ENCODE peak calls at places on chromosomes 7 and 10, in five cellular contexts. S, Q, I, G and O are unnamed samples.

GRCh38 chr7:80313067-80313626 is 178.5 kb downstream of the GNAI1 start:
- DNase-seq in S (no peak), Q (no peak), I (no peak), G (no peak), O (no peak)

GRCh38 chr10:30155401-30155800 is 96.0 kb upstream of the JCAD start:
- DNase-seq in S (no peak), Q (no peak), I (no peak), G (no peak), O (peak)

GRCh38 chr10:91227576-91227975 is 7.1 kb downstream of the PCGF5 start:
- DNase-seq in S (no peak), Q (no peak), I (no peak), G (no peak), O (no peak)

GRCh38 chr7:756928-757560 is 30.0 kb upstream of the PRKAR1B start:
- DNase-seq in S (no peak), Q (no peak), I (no peak), G (no peak), O (no peak)

GRCh38 chr10:373015-373414 is 237.8 kb downstream of the ZMYND11 start:
- DNase-seq in S (no peak), Q (no peak), I (peak), G (peak), O (peak)

GRCh38 chr7:883029-884021 is 7.0 kb downstream of the GET4 start:
- DNase-seq in S (no peak), Q (no peak), I (no peak), G (no peak), O (no peak)

GRCh38 chr10:29646238-29646902 is 11.6 kb upstream of the SVIL start:
- DNase-seq in S (no peak), Q (no peak), I (no peak), G (no peak), O (peak)

GRCh38 chr10:131638481-131639278 is 262.1 kb upstream of the PPP2R2D start:
- DNase-seq in S (no peak), Q (no peak), I (no peak), G (no peak), O (no peak)

GRCh38 chr7:30226593-30227268 is 57.7 kb upstream of the ZNRF2 start:
- DNase-seq in S (no peak), Q (no peak), I (peak), G (peak), O (no peak)

GRCh38 chr7:103989200-103989784 is at the start of gene RELN:
- DNase-seq in S (peak), Q (no peak), I (no peak), G (peak), O (peak)

GRCh38 chr10:125037145-125037544 is 95.2 kb downstream of the ZRANB1 start:
- DNase-seq in S (no peak), Q (no peak), I (peak), G (peak), O (peak)

GRCh38 chr10:53918755-53919154 is 882.3 kb downstream of the PCDH15 start:
- DNase-seq in S (no peak), Q (no peak), I (no peak), G (no peak), O (no peak)

GRCh38 chr7:3955026-3955425 is 654.0 kb downstream of the SDK1 start:
- DNase-seq in S (no peak), Q (no peak), I (no peak), G (no peak), O (no peak)

GRCh38 chr7:1922071-1922869 is 252.2 kb downstream of the ELFN1 start:
- DNase-seq in S (no peak), Q (no peak), I (no peak), G (no peak), O (peak)

GRCh38 chr10:89165923-89166322 is 41.2 kb downstream of the CH25H start:
- DNase-seq in S (no peak), Q (no peak), I (no peak), G (no peak), O (peak)

GRCh38 chr7:151150388-151150787 is 17.1 kb downstream of the GBX1 start:
- DNase-seq in S (no peak), Q (no peak), I (no peak), G (no peak), O (no peak)

GRCh38 chr7:100694196-100694745 is at the start of gene GIGYF1:
- DNase-seq in S (peak), Q (no peak), I (peak), G (peak), O (peak)

GRCh38 chr10:78862328-78862640 is 206.5 kb upstream of the ZMIZ1 start:
- DNase-seq in S (no peak), Q (no peak), I (no peak), G (no peak), O (no peak)

GRCh38 chr7:69610675-69611037 is 12.4 kb downstream of the AUTS2 start:
- DNase-seq in S (no peak), Q (no peak), I (no peak), G (no peak), O (no peak)

GRCh38 chr7:123209786-123210185 is 10.0 kb upstream of the SLC13A1 start:
- DNase-seq in S (no peak), Q (no peak), I (no peak), G (peak), O (no peak)

GRCh38 chr7:123204206-123204835 is 4.6 kb upstream of the SLC13A1 start:
- DNase-seq in S (no peak), Q (no peak), I (no peak), G (no peak), O (no peak)

GRCh38 chr7:123210986-123211385 is 11.2 kb upstream of the SLC13A1 start:
- DNase-seq in S (no peak), Q (no peak), I (no peak), G (no peak), O (no peak)

GRCh38 chr7:123211545-123211944 is 11.8 kb upstream of the SLC13A1 start:
- DNase-seq in S (no peak), Q (no peak), I (no peak), G (no peak), O (no peak)

GRCh38 chr7:123208793-123209192 is 9.0 kb upstream of the SLC13A1 start:
- DNase-seq in S (no peak), Q (no peak), I (no peak), G (peak), O (no peak)
- TF ChIP-seq BHLHE40 in S (no peak), Q (no peak), I (no peak), G (no peak), O (no peak)

GRCh38 chr7:71444130-71444529 is 312.2 kb downstream of the GALNT17 start:
- DNase-seq in S (no peak), Q (no peak), I (no peak), G (no peak), O (no peak)
- H3K4me3 ChIP-seq in S (no peak), Q (no peak), I (no peak), G (no peak), O (no peak)

DNA sequence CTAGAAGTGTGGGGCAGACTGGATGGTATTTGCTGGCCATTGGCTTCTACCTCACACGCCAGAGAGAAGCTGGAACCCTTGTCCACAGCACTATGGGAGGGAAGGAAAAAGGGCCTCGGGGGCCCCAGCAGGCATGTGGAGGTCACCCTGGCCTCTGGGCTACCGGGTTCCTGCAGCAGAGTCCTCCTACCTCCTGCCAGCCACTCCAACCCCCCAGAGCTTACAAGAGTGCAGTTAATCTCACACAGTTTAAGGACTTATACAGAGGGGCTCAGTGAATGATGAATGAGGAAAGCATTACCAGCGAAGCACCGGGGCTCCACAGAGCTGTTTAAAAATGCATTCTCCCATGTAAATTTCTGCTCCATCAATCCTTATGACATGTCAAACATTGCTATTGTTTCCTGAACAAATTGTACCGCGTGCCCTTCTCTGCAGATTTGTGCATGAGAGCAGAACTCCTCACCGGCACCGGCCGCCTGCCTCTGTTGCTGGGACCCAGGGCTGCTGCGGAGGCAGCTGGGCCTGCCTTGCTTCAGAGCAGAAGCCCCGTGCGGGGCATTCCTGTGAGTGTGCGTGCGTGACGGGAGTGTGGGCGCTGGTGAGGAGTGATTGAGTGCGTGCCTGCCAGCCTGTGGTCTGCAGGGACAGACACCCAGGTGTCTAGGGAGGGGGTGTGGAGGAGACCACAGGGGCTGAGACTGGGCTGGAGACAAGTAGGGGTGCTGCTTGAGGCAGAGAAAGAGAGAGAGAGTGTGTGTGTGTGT is 52.8 kb downstream of the C10orf105 start:
- DNase-seq in S (no peak), Q (peak), I (no peak), G (no peak), O (no peak)
- TF ChIP-seq BHLHE40 in S (no peak), Q (peak), I (no peak), G (no peak), O (no peak)

DNA sequence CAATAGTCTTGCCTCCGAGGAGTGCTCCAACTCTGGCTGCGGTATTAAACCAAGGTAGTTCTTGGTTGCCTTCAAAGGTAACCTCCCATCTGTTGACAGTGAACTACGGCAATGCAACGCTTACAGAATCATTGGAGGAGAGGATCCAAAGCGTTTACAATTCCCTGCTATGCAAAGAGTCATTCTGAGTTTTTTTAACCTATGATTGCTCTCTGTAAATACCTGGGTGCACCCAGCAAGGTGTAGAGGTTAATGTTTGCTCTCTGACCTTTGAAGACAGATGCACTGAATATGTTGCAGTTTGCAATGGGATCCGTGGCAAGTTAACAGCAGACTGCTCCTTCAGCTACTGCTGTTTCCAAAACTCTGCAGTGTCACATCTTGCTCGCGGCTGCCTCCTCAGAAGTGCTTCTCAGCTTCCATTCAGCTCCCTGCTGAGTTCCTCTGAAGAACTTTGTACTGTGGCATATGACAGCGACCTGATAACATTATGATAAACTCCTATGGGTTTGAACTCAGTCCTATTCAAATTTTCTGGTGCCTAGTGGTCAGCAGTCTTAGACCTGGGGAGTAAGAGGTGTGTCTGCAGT is 29.0 kb downstream of the KIAA1217 start:
- DNase-seq in S (no peak), Q (no peak), I (no peak), G (peak), O (no peak)
- H3K4me3 ChIP-seq in S (no peak), Q (no peak), I (no peak), G (no peak), O (no peak)

DNA sequence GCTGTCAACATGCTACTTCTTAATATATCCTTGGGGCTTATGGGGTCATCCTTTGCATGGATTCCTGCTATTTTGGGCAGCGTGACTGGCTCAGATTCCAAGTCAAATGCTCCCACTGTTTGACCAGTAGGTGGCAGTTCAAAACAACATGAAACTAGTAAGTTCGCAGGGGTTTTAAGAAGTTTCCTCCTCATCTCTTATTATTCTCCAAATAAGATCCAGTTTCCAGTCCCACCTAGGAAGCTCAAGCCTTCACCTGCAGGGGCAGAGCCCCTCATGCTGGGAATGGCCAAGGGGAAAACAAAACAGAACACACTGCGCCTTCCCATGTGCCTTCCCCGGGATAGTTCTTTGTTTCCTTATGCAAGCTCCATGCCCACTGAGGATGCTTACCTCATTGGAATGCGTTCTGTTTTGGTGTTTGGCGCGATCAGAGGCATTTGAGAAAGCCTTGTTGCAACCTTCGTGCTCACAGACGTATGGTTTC is 259.8 kb downstream of the GLI3 start:
- DNase-seq in S (no peak), Q (no peak), I (peak), G (peak), O (peak)
- TF ChIP-seq BHLHE40 in S (no peak), Q (no peak), I (no peak), G (no peak), O (no peak)

GRCh38 chr10:70579234-70580002 is 23.1 kb downstream of the PRF1 start:
- DNase-seq in S (peak), Q (peak), I (peak), G (no peak), O (no peak)
- H3K4me3 ChIP-seq in S (no peak), Q (no peak), I (no peak), G (no peak), O (no peak)

GRCh38 chr7:25029075-25029474 is 49.1 kb upstream of the OSBPL3 start:
- DNase-seq in S (no peak), Q (no peak), I (no peak), G (no peak), O (no peak)

GRCh38 chr7:25028370-25028971 is 48.5 kb upstream of the OSBPL3 start:
- DNase-seq in S (no peak), Q (no peak), I (no peak), G (peak), O (peak)

GRCh38 chr7:25031432-25031831 is 51.5 kb upstream of the OSBPL3 start:
- DNase-seq in S (no peak), Q (no peak), I (no peak), G (peak), O (peak)

GRCh38 chr7:25032774-25033743 is 53.1 kb upstream of the OSBPL3 start:
- DNase-seq in S (no peak), Q (no peak), I (no peak), G (no peak), O (peak)

DNA sequence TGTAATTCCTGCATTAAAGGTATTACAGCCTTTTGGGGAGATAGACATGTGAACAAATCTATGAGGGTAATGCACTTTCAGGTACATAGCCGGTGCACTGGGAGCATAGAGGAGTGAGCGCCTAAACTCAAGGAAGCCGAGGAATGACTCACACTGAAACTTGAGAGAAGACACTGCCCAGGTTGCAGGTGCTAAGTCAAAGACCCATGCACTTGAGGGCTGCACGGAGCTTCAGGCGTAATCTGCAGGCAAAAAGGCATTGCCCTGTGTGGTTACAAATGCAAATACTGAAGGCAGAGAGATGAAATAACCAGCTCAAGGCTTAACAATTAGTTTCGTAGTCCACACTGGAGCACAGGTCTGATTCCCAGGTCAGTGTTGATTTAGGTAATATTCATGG is 51.0 kb upstream of the OSBPL3 start:
- DNase-seq in S (no peak), Q (peak), I (no peak), G (no peak), O (no peak)
- TF ChIP-seq BHLHE40 in S (no peak), Q (no peak), I (no peak), G (no peak), O (no peak)

GRCh38 chr10:122308487-122309141 is 37.5 kb downstream of the BTBD16 start:
- DNase-seq in S (no peak), Q (no peak), I (no peak), G (no peak), O (no peak)
- H3K4me3 ChIP-seq in S (no peak), Q (no peak), I (no peak), G (no peak), O (no peak)

GRCh38 chr7:67625257-67625713 is 628.7 kb downstream of the TYW1 start:
- DNase-seq in S (peak), Q (no peak), I (peak), G (peak), O (peak)
- TF ChIP-seq BHLHE40 in S (no peak), Q (no peak), I (no peak), G (no peak), O (no peak)